ENCODE peak calls at places on chromosomes 2 and 18, in four cellular contexts. V is RKO, Y is HuH-7.5, N is GM04503. M is an unnamed sample.

GRCh38 chr2:240435457-240435954 is at the start of gene GPC1:
- DNase-seq in V (peak), Y (no peak), N (no peak), M (peak)

GRCh38 chr2:223697921-223698645 is 95.9 kb upstream of the SCG2 start:
- DNase-seq in V (no peak), Y (no peak), N (no peak), M (no peak)

GRCh38 chr2:207796585-207797350 is 27.1 kb upstream of the FZD5 start:
- DNase-seq in V (no peak), Y (no peak), N (no peak), M (no peak)

GRCh38 chr2:43537137-43537536 is 58.7 kb downstream of the THADA start:
- DNase-seq in V (no peak), Y (no peak), N (no peak), M (no peak)

GRCh38 chr2:17593841-17594482 is 53.5 kb downstream of the VSNL1 start:
- DNase-seq in V (no peak), Y (peak), N (no peak), M (no peak)

GRCh38 chr2:226905718-226906438 is 70.0 kb downstream of the RHBDD1 start:
- DNase-seq in V (no peak), Y (no peak), N (no peak), M (no peak)

GRCh38 chr18:76684265-76684664 is 138.1 kb upstream of the ZNF236 start:
- DNase-seq in V (no peak), Y (no peak), N (no peak), M (no peak)

GRCh38 chr2:98009887-98010760 is 14.4 kb upstream of the TMEM131 start:
- DNase-seq in V (no peak), Y (no peak), N (no peak), M (no peak)

GRCh38 chr2:121804340-121804739 is 48.9 kb downstream of the TSN start:
- DNase-seq in V (no peak), Y (no peak), N (no peak), M (no peak)

GRCh38 chr18:55265916-55266488 is 306.7 kb upstream of the CCDC68 start:
- DNase-seq in V (no peak), Y (no peak), N (no peak), M (no peak)

GRCh38 chr2:199907008-199907714 is 3.9 kb upstream of the C2orf69 start:
- DNase-seq in V (no peak), Y (no peak), N (no peak), M (no peak)

GRCh38 chr2:41294331-41294730 is 753.5 kb upstream of the PKDCC start:
- DNase-seq in V (no peak), Y (no peak), N (no peak), M (no peak)

GRCh38 chr2:30190637-30191036 is 40.7 kb upstream of the LBH start:
- DNase-seq in V (no peak), Y (no peak), N (no peak), M (no peak)

GRCh38 chr2:184927040-184927439 is 328.7 kb downstream of the ZNF804A start:
- DNase-seq in V (no peak), Y (no peak), N (no peak), M (no peak)

GRCh38 chr2:8144785-8145184 is 537.1 kb upstream of the ID2 start:
- DNase-seq in V (no peak), Y (no peak), N (no peak), M (no peak)

GRCh38 chr2:144835634-144836351 is 315.9 kb upstream of the ZEB2 start:
- DNase-seq in V (no peak), Y (no peak), N (no peak), M (no peak)

GRCh38 chr2:41933035-41933429 is 114.8 kb upstream of the PKDCC start:
- DNase-seq in V (no peak), Y (no peak), N (no peak), M (no peak)

GRCh38 chr2:138713509-138713908 is 66.7 kb downstream of the NXPH2 start:
- DNase-seq in V (no peak), Y (no peak), N (no peak), M (no peak)

GRCh38 chr18:59232309-59233016 is 12.5 kb downstream of the GRP start:
- DNase-seq in V (no peak), Y (no peak), N (no peak), M (no peak)

GRCh38 chr2:69816923-69817542 is 12.4 kb upstream of the GMCL1 start:
- DNase-seq in V (peak), Y (peak), N (peak), M (no peak)

GRCh38 chr2:26172866-26173595 is at the start of gene GAREM2:
- DNase-seq in V (no peak), Y (peak), N (no peak), M (peak)

GRCh38 chr2:19525313-19525712 is 166.9 kb upstream of the OSR1 start:
- DNase-seq in V (no peak), Y (no peak), N (no peak), M (no peak)

GRCh38 chr2:85433511-85434089 is 15.1 kb downstream of the SH2D6 start:
- DNase-seq in V (no peak), Y (no peak), N (peak), M (no peak)

M was measured in 8988T.